ENCODE peak calls at places on chromosomes 5 and 9, in four cellular contexts. R is spleen, C is ovary, U is sigmoid colon. E is an unnamed sample.
A peak's percentile ranks its signal among the peaks of the same experiment; 100 is the strongest.

GRCh38 chr5:134153657-134154056 is 23.1 kb downstream of the SKP1 start:
- DNase-seq in R (no peak), C (no peak), U (no peak), E (no peak)

GRCh38 chr9:134344068-134344820 is 18.0 kb downstream of the RXRA start:
- DNase-seq in R (peak; percentile 87), C (no peak), U (peak; percentile 87), E (no peak)

GRCh38 chr5:126534543-126534942 is 60.5 kb downstream of the ALDH7A1 start:
- DNase-seq in R (no peak), C (no peak), U (no peak), E (no peak)

GRCh38 chr5:101136454-101136853 is 233.4 kb upstream of the ST8SIA4 start:
- DNase-seq in R (no peak), C (no peak), U (no peak), E (no peak)

GRCh38 chr5:82105457-82105856 is 133.6 kb downstream of the ATG10 start:
- DNase-seq in R (no peak), C (no peak), U (no peak), E (no peak)

GRCh38 chr9:128101690-128102089 is 25.8 kb downstream of the PTGES2 start:
- DNase-seq in R (peak; percentile 78), C (peak; percentile 71), U (no peak), E (no peak)

GRCh38 chr5:143314123-143314522 is 89.4 kb downstream of the NR3C1 start:
- DNase-seq in R (no peak), C (no peak), U (no peak), E (no peak)

GRCh38 chr9:136052433-136052880 is 42.6 kb downstream of the NACC2 start:
- DNase-seq in R (no peak), C (peak; percentile 28), U (peak; percentile 74), E (peak; percentile 26)

GRCh38 chr9:114237781-114238180 is 82.4 kb downstream of the COL27A1 start:
- DNase-seq in R (no peak), C (no peak), U (no peak), E (no peak)

GRCh38 chr5:151721812-151722391 is 35.2 kb upstream of the SPARC start:
- DNase-seq in R (no peak), C (no peak), U (no peak), E (peak; percentile 72)

GRCh38 chr9:19137282-19137681 is 10.0 kb upstream of the PLIN2 start:
- DNase-seq in R (no peak), C (no peak), U (no peak), E (no peak)

GRCh38 chr5:39253211-39253610 is 33.8 kb upstream of the FYB1 start:
- DNase-seq in R (no peak), C (no peak), U (no peak), E (no peak)

GRCh38 chr5:57887851-57888621 is 405.4 kb upstream of the ACTBL2 start:
- DNase-seq in R (no peak), C (peak; percentile 36), U (no peak), E (peak; percentile 15)

GRCh38 chr5:108681079-108681921 is 66.4 kb upstream of the FER start:
- DNase-seq in R (no peak), C (no peak), U (no peak), E (peak; percentile 60)

GRCh38 chr5:149228610-149229297 is 42.9 kb upstream of the AFAP1L1 start:
- DNase-seq in R (no peak), C (no peak), U (peak; percentile 67), E (peak; percentile 41)

GRCh38 chr5:35246928-35247644 is 16.8 kb upstream of the PRLR start:
- DNase-seq in R (no peak), C (peak; percentile 71), U (no peak), E (peak; percentile 66)

GRCh38 chr5:109196486-109196885 is 213.3 kb downstream of the PJA2 start:
- DNase-seq in R (no peak), C (no peak), U (no peak), E (no peak)

GRCh38 chr5:6333182-6333905 is 45.0 kb downstream of the MED10 start:
- DNase-seq in R (no peak), C (no peak), U (peak; percentile 26), E (no peak)

GRCh38 chr9:92626484-92626883 is 43.4 kb downstream of the IPPK start:
- DNase-seq in R (no peak), C (no peak), U (no peak), E (no peak)

GRCh38 chr5:88674262-88675158 is 208.5 kb downstream of the MEF2C start:
- DNase-seq in R (peak; percentile 84), C (no peak), U (no peak), E (peak; percentile 17)

GRCh38 chr9:18568969-18569368 is 95.0 kb downstream of the ADAMTSL1 start:
- DNase-seq in R (no peak), C (no peak), U (no peak), E (no peak)

GRCh38 chr5:88671408-88671807 is 211.6 kb downstream of the MEF2C start:
- DNase-seq in R (no peak), C (no peak), U (no peak), E (no peak)

GRCh38 chr9:121328876-121329681 is 41.0 kb downstream of the STOM start:
- DNase-seq in R (no peak), C (no peak), U (no peak), E (no peak)

GRCh38 chr5:129459485-129460120 is 495 bp upstream of the ADAMTS19 start:
- DNase-seq in R (peak; percentile 68), C (peak; percentile 15), U (no peak), E (peak; percentile 22)

GRCh38 chr9:120692901-120693573 is 21.2 kb downstream of the MEGF9 start:
- DNase-seq in R (no peak), C (no peak), U (no peak), E (no peak)

GRCh38 chr5:172102913-172103629 is 85.0 kb downstream of the STK10 start:
- DNase-seq in R (peak; percentile 69), C (no peak), U (peak; percentile 89), E (peak; percentile 35)

GRCh38 chr5:148974638-148975330 is 88.1 kb downstream of the SH3TC2 start:
- DNase-seq in R (no peak), C (no peak), U (no peak), E (no peak)

GRCh38 chr9:27335088-27335487 is 38.1 kb upstream of the EQTN start:
- DNase-seq in R (no peak), C (no peak), U (no peak), E (no peak)

GRCh38 chr9:27338527-27338903 is 41.6 kb upstream of the EQTN start:
- DNase-seq in R (no peak), C (no peak), U (no peak), E (no peak)

GRCh38 chr9:27337833-27338526 is 41.0 kb upstream of the EQTN start:
- DNase-seq in R (no peak), C (no peak), U (no peak), E (peak; percentile 66)

GRCh38 chr9:27339661-27340295 is 42.8 kb upstream of the EQTN start:
- DNase-seq in R (no peak), C (no peak), U (no peak), E (no peak)

GRCh38 chr9:27336829-27337228 is 39.9 kb upstream of the EQTN start:
- DNase-seq in R (no peak), C (no peak), U (no peak), E (no peak)
- H3K4me1 ChIP-seq in R (peaks cover 42% of the 10 kb centered on the region), C (peaks cover 37% of the 10 kb centered on the region), U (peaks cover 51% of the 10 kb centered on the region), E (no peaks in the 10 kb centered on the region)

DNA sequence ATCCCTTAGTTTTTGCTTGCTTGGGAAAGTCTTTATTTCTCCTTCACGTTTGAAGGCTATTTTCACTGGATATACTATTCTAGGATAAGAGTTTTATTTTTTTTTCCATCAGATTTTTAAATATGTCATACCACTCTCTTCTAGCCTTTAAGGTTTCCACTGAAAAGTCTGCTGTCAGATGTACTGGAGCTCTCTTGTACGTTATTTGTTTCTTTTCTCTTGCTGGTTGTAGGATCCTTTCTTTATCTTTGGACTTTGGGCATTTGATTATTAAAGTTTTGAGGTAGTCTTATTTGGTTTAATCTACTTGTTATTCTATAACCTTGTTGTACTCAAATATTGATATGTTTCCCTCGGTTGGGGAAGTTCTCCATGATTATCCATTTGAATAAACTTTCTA is 848.4 kb upstream of the COX7C start:
- DNase-seq in R (no peak), C (no peak), U (no peak), E (no peak)
- H3K27ac ChIP-seq in R (no peak overlapping the region), C (no peak overlapping the region), U (no peak overlapping the region), E (no peak overlapping the region)

GRCh38 chr9:37426846-37427245 is 4.3 kb downstream of the GRHPR start:
- DNase-seq in R (no peak), C (no peak), U (no peak), E (no peak)

GRCh38 chr9:37428345-37428744 is 5.8 kb downstream of the GRHPR start:
- DNase-seq in R (no peak), C (no peak), U (peak; percentile 53), E (no peak)

GRCh38 chr9:37430841-37431597 is 8.5 kb downstream of the GRHPR start:
- DNase-seq in R (no peak), C (no peak), U (peak; percentile 66), E (peak; percentile 58)

GRCh38 chr9:37432020-37432419 is 9.5 kb downstream of the GRHPR start:
- DNase-seq in R (no peak), C (no peak), U (peak; percentile 38), E (no peak)

DNA sequence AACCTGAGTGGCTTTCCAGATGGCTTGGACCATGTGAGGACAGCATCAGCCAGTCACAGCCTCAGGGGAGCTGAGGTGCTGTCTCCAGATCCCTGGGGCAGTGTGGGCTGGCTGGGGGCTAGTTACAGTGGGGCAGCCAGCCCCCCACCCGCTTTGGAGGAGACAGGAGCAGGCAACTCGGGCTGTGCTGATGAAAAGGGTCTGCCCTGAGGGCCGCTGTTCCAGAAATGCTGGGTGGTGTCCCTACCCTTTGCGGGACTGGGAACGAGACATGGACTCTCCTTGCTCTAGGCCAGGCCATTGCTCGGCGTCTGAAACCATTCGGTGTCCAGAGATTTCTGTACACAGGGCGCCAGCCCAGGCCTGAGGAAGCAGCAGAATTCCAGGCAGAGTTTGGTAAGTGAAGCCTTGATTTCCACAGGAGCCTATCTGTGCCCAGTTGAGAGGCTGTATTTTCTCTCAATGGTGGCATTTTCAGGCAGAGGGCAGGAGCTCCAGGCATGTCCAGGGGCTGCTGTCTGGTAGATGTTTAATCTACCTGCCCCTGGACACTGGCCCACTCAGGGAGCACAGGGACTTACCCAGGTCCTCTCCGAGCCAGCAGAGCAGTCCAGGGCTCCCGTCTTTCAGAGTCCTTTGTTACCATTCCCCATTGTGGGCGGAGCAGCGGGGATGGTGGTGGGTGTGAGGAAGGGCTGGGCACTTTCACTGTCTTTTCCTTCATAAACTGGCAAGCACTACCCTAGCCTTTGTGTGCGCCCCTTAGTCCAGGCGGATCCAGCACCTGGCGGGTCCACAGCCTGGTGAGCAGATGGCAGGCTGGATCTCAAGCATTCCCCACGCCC is 7.2 kb downstream of the GRHPR start:
- DNase-seq in R (no peak), C (no peak), U (peak; percentile 57), E (no peak)
- H3K36me3 ChIP-seq in R (peaks cover 91% of the 10 kb centered on the region), C (no peaks in the 10 kb centered on the region), U (peaks cover 78% of the 10 kb centered on the region), E (peaks cover 4% of the 10 kb centered on the region)

GRCh38 chr5:179124329-179124852 is 64.2 kb downstream of the ZNF354C start:
- DNase-seq in R (no peak), C (no peak), U (no peak), E (no peak)
- H3K4me1 ChIP-seq in R (no peaks in the 10 kb centered on the region), C (no peaks in the 10 kb centered on the region), U (no peaks in the 10 kb centered on the region), E (no peaks in the 10 kb centered on the region)

GRCh38 chr9:3824062-3824461 is 298.3 kb upstream of the RFX3 start:
- DNase-seq in R (no peak), C (no peak), U (no peak), E (no peak)

GRCh38 chr9:3825724-3826123 is 299.9 kb upstream of the RFX3 start:
- DNase-seq in R (no peak), C (no peak), U (no peak), E (no peak)

GRCh38 chr9:3828495-3828894 is 302.7 kb upstream of the RFX3 start:
- DNase-seq in R (no peak), C (no peak), U (no peak), E (no peak)

GRCh38 chr9:3827175-3827574 is 301.4 kb upstream of the RFX3 start:
- DNase-seq in R (no peak), C (no peak), U (no peak), E (peak; percentile 3)

GRCh38 chr9:3824589-3824988 is 298.8 kb upstream of the RFX3 start:
- DNase-seq in R (no peak), C (no peak), U (no peak), E (no peak)
- H3K27ac ChIP-seq in R (no peak overlapping the region), C (no peak overlapping the region), U (no peak overlapping the region), E (no peak overlapping the region)

E was measured in small intestine.